ENCODE peak calls at places on chromosome 7, in seven cellular contexts. S, H, Z, T, C, X and V are unnamed samples.

GRCh38 chr7:113283861-113284260 is 165.5 kb upstream of the SMIM30 start:
- DNase-seq in X (peak), C (no peak), T (peak), H (no peak), Z (no peak), S (no peak), V (peak)

GRCh38 chr7:128869138-128869943 is 6.7 kb downstream of the ATP6V1F start:
- DNase-seq in S (peak), C (no peak), H (peak), Z (peak), X (peak), T (no peak), V (no peak)

GRCh38 chr7:135929692-135930091 is 47.5 kb downstream of the MTPN start:
- DNase-seq in T (no peak), H (no peak), C (no peak), X (no peak), Z (no peak), S (no peak), V (no peak)

GRCh38 chr7:28605427-28605826 is 193.1 kb downstream of the CREB5 start:
- DNase-seq in Z (no peak), T (no peak), S (no peak), H (no peak), C (no peak), X (no peak), V (no peak)

GRCh38 chr7:155858521-155859061 is 46.3 kb upstream of the SHH start:
- DNase-seq in S (no peak), H (no peak), T (no peak), C (no peak), X (peak), Z (no peak), V (no peak)

GRCh38 chr7:5681423-5681822 is 100.0 kb downstream of the RNF216 start:
- DNase-seq in C (no peak), Z (no peak), T (no peak), S (no peak), H (no peak), X (no peak), V (no peak)

GRCh38 chr7:16135628-16136027 is 285.7 kb downstream of the CRPPA start:
- DNase-seq in X (peak), S (no peak), T (no peak), C (no peak), H (no peak), Z (no peak), V (no peak)

GRCh38 chr7:114930829-114931655 is 9.1 kb downstream of the MDFIC start:
- DNase-seq in S (no peak), T (no peak), H (no peak), X (peak), Z (no peak), C (no peak), V (no peak)

GRCh38 chr7:17774701-17775288 is 165.5 kb downstream of the SNX13 start:
- DNase-seq in H (no peak), X (peak), Z (no peak), C (no peak), T (no peak), S (no peak), V (no peak)

GRCh38 chr7:105353752-105354328 is 34.9 kb downstream of the SRPK2 start:
- DNase-seq in S (peak), C (no peak), H (peak), X (peak), T (peak), Z (no peak), V (no peak)

GRCh38 chr7:34672430-34672829 is 14.4 kb downstream of the NPSR1 start:
- DNase-seq in H (no peak), X (peak), S (no peak), C (no peak), Z (no peak), T (peak), V (peak)

GRCh38 chr7:2800923-2801682 is 43.0 kb downstream of the GNA12 start:
- DNase-seq in C (no peak), X (peak), H (peak), Z (no peak), S (no peak), T (peak), V (no peak)

GRCh38 chr7:101507791-101508252 is 121.3 kb downstream of the MYL10 start:
- DNase-seq in X (peak), S (peak), T (no peak), Z (peak), C (peak), H (no peak), V (no peak)

GRCh38 chr7:98186452-98187137 is 24.6 kb upstream of the BHLHA15 start:
- DNase-seq in X (peak), S (no peak), C (no peak), Z (no peak), H (no peak), T (peak), V (no peak)

GRCh38 chr7:158031820-158032424 is 555.7 kb downstream of the PTPRN2 start:
- DNase-seq in T (no peak), H (no peak), S (no peak), X (no peak), C (no peak), Z (no peak), V (no peak)

GRCh38 chr7:44291733-44292395 is 33.5 kb downstream of the CAMK2B start:
- DNase-seq in X (no peak), Z (no peak), T (no peak), C (no peak), S (no peak), H (peak), V (no peak)

GRCh38 chr7:45880433-45880860 is 7.6 kb upstream of the CCDC201 start:
- DNase-seq in X (no peak), C (no peak), Z (no peak), T (no peak), S (no peak), H (no peak), V (no peak)

GRCh38 chr7:150373049-150373801 is 4.6 kb downstream of the REPIN1 start:
- DNase-seq in C (no peak), X (no peak), Z (no peak), S (peak), H (peak), T (no peak), V (no peak)

GRCh38 chr7:24325708-24326107 is 41.7 kb downstream of the NPY start:
- DNase-seq in C (no peak), Z (no peak), H (no peak), S (no peak), T (no peak), X (no peak), V (no peak)

GRCh38 chr7:65269150-65269856 is 104.4 kb upstream of the ZNF92 start:
- DNase-seq in C (peak), Z (peak), H (peak), X (peak), T (no peak), S (peak), V (no peak)